ENCODE peak calls at places on chromosomes 11 and 22, in ten cellular contexts. One of them, this sample, is unnamed.

GRCh38 chr22:49936973-49937757 is 18.7 kb downstream of the CRELD2 start:
- DNase-seq in AG09309: no peak
- DNase-seq in HEK293T: no peak
- DNase-seq in occipital lobe: peak
- DNase-seq in C1 segment of cervical spinal cord: peak
- DNase-seq in stimulated activated CD8-positive, alpha-beta memory T cell treated with anti-CD3 and anti-CD28 coated beads, Interleukin-7, amount 100 ng/mL, for 48 hours: no peak
- DNase-seq in kidney glomerular epithelial cell: no peak
- DNase-seq in activated gamma-delta T cell treated with Interleukin-2 at 50 U/mL for 16 hours: no peak
- DNase-seq in RPMI7951: no peak
- DNase-seq in ACHN: no peak
- DNase-seq in this sample: no peak

GRCh38 chr22:38953577-38954413 is 3.6 kb upstream of the APOBEC3A start:
- DNase-seq in AG09309: no peak
- DNase-seq in HEK293T: no peak
- DNase-seq in occipital lobe: no peak
- DNase-seq in C1 segment of cervical spinal cord: no peak
- DNase-seq in stimulated activated CD8-positive, alpha-beta memory T cell treated with anti-CD3 and anti-CD28 coated beads, Interleukin-7, amount 100 ng/mL, for 48 hours: peak
- DNase-seq in kidney glomerular epithelial cell: no peak
- DNase-seq in activated gamma-delta T cell treated with Interleukin-2 at 50 U/mL for 16 hours: no peak
- DNase-seq in RPMI7951: no peak
- DNase-seq in ACHN: no peak
- DNase-seq in this sample: no peak

GRCh38 chr11:70739811-70740474 is 341.6 kb downstream of the CTTN start:
- DNase-seq in AG09309: no peak
- DNase-seq in HEK293T: no peak
- DNase-seq in occipital lobe: no peak
- DNase-seq in C1 segment of cervical spinal cord: no peak
- DNase-seq in stimulated activated CD8-positive, alpha-beta memory T cell treated with anti-CD3 and anti-CD28 coated beads, Interleukin-7, amount 100 ng/mL, for 48 hours: no peak
- DNase-seq in kidney glomerular epithelial cell: no peak
- DNase-seq in activated gamma-delta T cell treated with Interleukin-2 at 50 U/mL for 16 hours: no peak
- DNase-seq in RPMI7951: peak
- DNase-seq in ACHN: no peak
- DNase-seq in this sample: no peak

GRCh38 chr11:86182976-86183584 is 61.5 kb upstream of the EED start:
- DNase-seq in AG09309: no peak
- DNase-seq in HEK293T: no peak
- DNase-seq in occipital lobe: no peak
- DNase-seq in C1 segment of cervical spinal cord: no peak
- DNase-seq in stimulated activated CD8-positive, alpha-beta memory T cell treated with anti-CD3 and anti-CD28 coated beads, Interleukin-7, amount 100 ng/mL, for 48 hours: peak
- DNase-seq in kidney glomerular epithelial cell: peak
- DNase-seq in activated gamma-delta T cell treated with Interleukin-2 at 50 U/mL for 16 hours: peak
- DNase-seq in RPMI7951: peak
- DNase-seq in ACHN: no peak
- DNase-seq in this sample: no peak

GRCh38 chr11:113647108-113647507 is 59.0 kb downstream of the TMPRSS5 start:
- DNase-seq in AG09309: no peak
- DNase-seq in HEK293T: no peak
- DNase-seq in occipital lobe: no peak
- DNase-seq in C1 segment of cervical spinal cord: no peak
- DNase-seq in stimulated activated CD8-positive, alpha-beta memory T cell treated with anti-CD3 and anti-CD28 coated beads, Interleukin-7, amount 100 ng/mL, for 48 hours: no peak
- DNase-seq in kidney glomerular epithelial cell: no peak
- DNase-seq in activated gamma-delta T cell treated with Interleukin-2 at 50 U/mL for 16 hours: no peak
- DNase-seq in RPMI7951: no peak
- DNase-seq in ACHN: no peak
- DNase-seq in this sample: no peak

GRCh38 chr11:5196067-5196466 is 4.4 kb downstream of the OR51V1 start:
- DNase-seq in AG09309: no peak
- DNase-seq in HEK293T: no peak
- DNase-seq in occipital lobe: no peak
- DNase-seq in C1 segment of cervical spinal cord: no peak
- DNase-seq in stimulated activated CD8-positive, alpha-beta memory T cell treated with anti-CD3 and anti-CD28 coated beads, Interleukin-7, amount 100 ng/mL, for 48 hours: no peak
- DNase-seq in kidney glomerular epithelial cell: no peak
- DNase-seq in activated gamma-delta T cell treated with Interleukin-2 at 50 U/mL for 16 hours: no peak
- DNase-seq in RPMI7951: no peak
- DNase-seq in ACHN: no peak
- DNase-seq in this sample: no peak

GRCh38 chr11:79902493-79902892 is 461.7 kb upstream of the TENM4 start:
- DNase-seq in AG09309: no peak
- DNase-seq in HEK293T: no peak
- DNase-seq in occipital lobe: no peak
- DNase-seq in C1 segment of cervical spinal cord: no peak
- DNase-seq in stimulated activated CD8-positive, alpha-beta memory T cell treated with anti-CD3 and anti-CD28 coated beads, Interleukin-7, amount 100 ng/mL, for 48 hours: no peak
- DNase-seq in kidney glomerular epithelial cell: peak
- DNase-seq in activated gamma-delta T cell treated with Interleukin-2 at 50 U/mL for 16 hours: no peak
- DNase-seq in RPMI7951: no peak
- DNase-seq in ACHN: no peak
- DNase-seq in this sample: peak

GRCh38 chr11:101129203-101129943 is at the start of gene PGR:
- DNase-seq in AG09309: no peak
- DNase-seq in HEK293T: peak
- DNase-seq in occipital lobe: no peak
- DNase-seq in C1 segment of cervical spinal cord: no peak
- DNase-seq in stimulated activated CD8-positive, alpha-beta memory T cell treated with anti-CD3 and anti-CD28 coated beads, Interleukin-7, amount 100 ng/mL, for 48 hours: no peak
- DNase-seq in kidney glomerular epithelial cell: no peak
- DNase-seq in activated gamma-delta T cell treated with Interleukin-2 at 50 U/mL for 16 hours: no peak
- DNase-seq in RPMI7951: peak
- DNase-seq in ACHN: no peak
- DNase-seq in this sample: no peak

GRCh38 chr22:40593460-40594273 is 42.9 kb downstream of the MRTFA start:
- DNase-seq in AG09309: no peak
- DNase-seq in HEK293T: no peak
- DNase-seq in occipital lobe: no peak
- DNase-seq in C1 segment of cervical spinal cord: no peak
- DNase-seq in stimulated activated CD8-positive, alpha-beta memory T cell treated with anti-CD3 and anti-CD28 coated beads, Interleukin-7, amount 100 ng/mL, for 48 hours: no peak
- DNase-seq in kidney glomerular epithelial cell: no peak
- DNase-seq in activated gamma-delta T cell treated with Interleukin-2 at 50 U/mL for 16 hours: no peak
- DNase-seq in RPMI7951: no peak
- DNase-seq in ACHN: no peak
- DNase-seq in this sample: no peak

GRCh38 chr11:128522943-128523518 is 64.3 kb downstream of the ETS1 start:
- DNase-seq in AG09309: no peak
- DNase-seq in HEK293T: no peak
- DNase-seq in occipital lobe: no peak
- DNase-seq in C1 segment of cervical spinal cord: no peak
- DNase-seq in stimulated activated CD8-positive, alpha-beta memory T cell treated with anti-CD3 and anti-CD28 coated beads, Interleukin-7, amount 100 ng/mL, for 48 hours: peak
- DNase-seq in kidney glomerular epithelial cell: no peak
- DNase-seq in activated gamma-delta T cell treated with Interleukin-2 at 50 U/mL for 16 hours: peak
- DNase-seq in RPMI7951: no peak
- DNase-seq in ACHN: no peak
- DNase-seq in this sample: no peak

GRCh38 chr11:105315287-105315686 is 175.7 kb upstream of the CARD18 start:
- DNase-seq in AG09309: no peak
- DNase-seq in HEK293T: no peak
- DNase-seq in occipital lobe: no peak
- DNase-seq in C1 segment of cervical spinal cord: no peak
- DNase-seq in stimulated activated CD8-positive, alpha-beta memory T cell treated with anti-CD3 and anti-CD28 coated beads, Interleukin-7, amount 100 ng/mL, for 48 hours: no peak
- DNase-seq in kidney glomerular epithelial cell: no peak
- DNase-seq in activated gamma-delta T cell treated with Interleukin-2 at 50 U/mL for 16 hours: no peak
- DNase-seq in RPMI7951: no peak
- DNase-seq in ACHN: peak
- DNase-seq in this sample: no peak

GRCh38 chr11:6210274-6210955 is 5.1 kb downstream of the C11orf42 start:
- DNase-seq in AG09309: no peak
- DNase-seq in HEK293T: no peak
- DNase-seq in occipital lobe: no peak
- DNase-seq in C1 segment of cervical spinal cord: no peak
- DNase-seq in stimulated activated CD8-positive, alpha-beta memory T cell treated with anti-CD3 and anti-CD28 coated beads, Interleukin-7, amount 100 ng/mL, for 48 hours: no peak
- DNase-seq in kidney glomerular epithelial cell: no peak
- DNase-seq in activated gamma-delta T cell treated with Interleukin-2 at 50 U/mL for 16 hours: no peak
- DNase-seq in RPMI7951: no peak
- DNase-seq in ACHN: no peak
- DNase-seq in this sample: no peak

GRCh38 chr11:111633756-111634362 is 31.6 kb downstream of the SIK2 start:
- DNase-seq in AG09309: no peak
- DNase-seq in HEK293T: no peak
- DNase-seq in occipital lobe: no peak
- DNase-seq in C1 segment of cervical spinal cord: no peak
- DNase-seq in stimulated activated CD8-positive, alpha-beta memory T cell treated with anti-CD3 and anti-CD28 coated beads, Interleukin-7, amount 100 ng/mL, for 48 hours: no peak
- DNase-seq in kidney glomerular epithelial cell: no peak
- DNase-seq in activated gamma-delta T cell treated with Interleukin-2 at 50 U/mL for 16 hours: no peak
- DNase-seq in RPMI7951: peak
- DNase-seq in ACHN: no peak
- DNase-seq in this sample: no peak

GRCh38 chr22:48309115-48309705 is 1518.5 kb downstream of the BRD1 start:
- DNase-seq in AG09309: no peak
- DNase-seq in HEK293T: no peak
- DNase-seq in occipital lobe: no peak
- DNase-seq in C1 segment of cervical spinal cord: no peak
- DNase-seq in stimulated activated CD8-positive, alpha-beta memory T cell treated with anti-CD3 and anti-CD28 coated beads, Interleukin-7, amount 100 ng/mL, for 48 hours: no peak
- DNase-seq in kidney glomerular epithelial cell: no peak
- DNase-seq in activated gamma-delta T cell treated with Interleukin-2 at 50 U/mL for 16 hours: no peak
- DNase-seq in RPMI7951: no peak
- DNase-seq in ACHN: no peak
- DNase-seq in this sample: no peak

GRCh38 chr11:28011813-28012212 is 96.1 kb downstream of the KIF18A start:
- DNase-seq in AG09309: no peak
- DNase-seq in HEK293T: no peak
- DNase-seq in occipital lobe: no peak
- DNase-seq in C1 segment of cervical spinal cord: no peak
- DNase-seq in stimulated activated CD8-positive, alpha-beta memory T cell treated with anti-CD3 and anti-CD28 coated beads, Interleukin-7, amount 100 ng/mL, for 48 hours: no peak
- DNase-seq in kidney glomerular epithelial cell: no peak
- DNase-seq in activated gamma-delta T cell treated with Interleukin-2 at 50 U/mL for 16 hours: no peak
- DNase-seq in RPMI7951: no peak
- DNase-seq in ACHN: no peak
- DNase-seq in this sample: no peak

GRCh38 chr11:29554000-29554399 is 462.8 kb downstream of the KCNA4 start:
- DNase-seq in AG09309: no peak
- DNase-seq in HEK293T: no peak
- DNase-seq in occipital lobe: no peak
- DNase-seq in C1 segment of cervical spinal cord: no peak
- DNase-seq in stimulated activated CD8-positive, alpha-beta memory T cell treated with anti-CD3 and anti-CD28 coated beads, Interleukin-7, amount 100 ng/mL, for 48 hours: no peak
- DNase-seq in kidney glomerular epithelial cell: no peak
- DNase-seq in activated gamma-delta T cell treated with Interleukin-2 at 50 U/mL for 16 hours: no peak
- DNase-seq in RPMI7951: no peak
- DNase-seq in ACHN: no peak
- DNase-seq in this sample: no peak

GRCh38 chr22:49784987-49785614 is 42.6 kb downstream of the BRD1 start:
- DNase-seq in AG09309: no peak
- DNase-seq in HEK293T: no peak
- DNase-seq in occipital lobe: no peak
- DNase-seq in C1 segment of cervical spinal cord: no peak
- DNase-seq in stimulated activated CD8-positive, alpha-beta memory T cell treated with anti-CD3 and anti-CD28 coated beads, Interleukin-7, amount 100 ng/mL, for 48 hours: no peak
- DNase-seq in kidney glomerular epithelial cell: no peak
- DNase-seq in activated gamma-delta T cell treated with Interleukin-2 at 50 U/mL for 16 hours: no peak
- DNase-seq in RPMI7951: no peak
- DNase-seq in ACHN: no peak
- DNase-seq in this sample: no peak

GRCh38 chr11:44755553-44756505 is 29.1 kb downstream of the TSPAN18 start:
- DNase-seq in AG09309: no peak
- DNase-seq in HEK293T: no peak
- DNase-seq in occipital lobe: no peak
- DNase-seq in C1 segment of cervical spinal cord: no peak
- DNase-seq in stimulated activated CD8-positive, alpha-beta memory T cell treated with anti-CD3 and anti-CD28 coated beads, Interleukin-7, amount 100 ng/mL, for 48 hours: no peak
- DNase-seq in kidney glomerular epithelial cell: no peak
- DNase-seq in activated gamma-delta T cell treated with Interleukin-2 at 50 U/mL for 16 hours: no peak
- DNase-seq in RPMI7951: peak
- DNase-seq in ACHN: no peak
- DNase-seq in this sample: no peak

GRCh38 chr11:84012171-84012826 is 726.1 kb upstream of the CCDC90B start:
- DNase-seq in AG09309: no peak
- DNase-seq in HEK293T: no peak
- DNase-seq in occipital lobe: no peak
- DNase-seq in C1 segment of cervical spinal cord: no peak
- DNase-seq in stimulated activated CD8-positive, alpha-beta memory T cell treated with anti-CD3 and anti-CD28 coated beads, Interleukin-7, amount 100 ng/mL, for 48 hours: no peak
- DNase-seq in kidney glomerular epithelial cell: no peak
- DNase-seq in activated gamma-delta T cell treated with Interleukin-2 at 50 U/mL for 16 hours: no peak
- DNase-seq in RPMI7951: no peak
- DNase-seq in ACHN: no peak
- DNase-seq in this sample: no peak

GRCh38 chr22:23218053-23218866 is 38.0 kb downstream of the BCR start:
- DNase-seq in AG09309: no peak
- DNase-seq in HEK293T: no peak
- DNase-seq in occipital lobe: no peak
- DNase-seq in C1 segment of cervical spinal cord: no peak
- DNase-seq in stimulated activated CD8-positive, alpha-beta memory T cell treated with anti-CD3 and anti-CD28 coated beads, Interleukin-7, amount 100 ng/mL, for 48 hours: no peak
- DNase-seq in kidney glomerular epithelial cell: no peak
- DNase-seq in activated gamma-delta T cell treated with Interleukin-2 at 50 U/mL for 16 hours: no peak
- DNase-seq in RPMI7951: no peak
- DNase-seq in ACHN: no peak
- DNase-seq in this sample: no peak

GRCh38 chr11:120178441-120179070 is 32.3 kb upstream of the OAF start:
- DNase-seq in AG09309: no peak
- DNase-seq in HEK293T: no peak
- DNase-seq in occipital lobe: no peak
- DNase-seq in C1 segment of cervical spinal cord: no peak
- DNase-seq in stimulated activated CD8-positive, alpha-beta memory T cell treated with anti-CD3 and anti-CD28 coated beads, Interleukin-7, amount 100 ng/mL, for 48 hours: no peak
- DNase-seq in kidney glomerular epithelial cell: no peak
- DNase-seq in activated gamma-delta T cell treated with Interleukin-2 at 50 U/mL for 16 hours: no peak
- DNase-seq in RPMI7951: peak
- DNase-seq in ACHN: no peak
- DNase-seq in this sample: no peak

GRCh38 chr22:28911777-28912669 is 28.7 kb downstream of the ZNRF3 start:
- DNase-seq in AG09309: no peak
- DNase-seq in HEK293T: no peak
- DNase-seq in occipital lobe: no peak
- DNase-seq in C1 segment of cervical spinal cord: no peak
- DNase-seq in stimulated activated CD8-positive, alpha-beta memory T cell treated with anti-CD3 and anti-CD28 coated beads, Interleukin-7, amount 100 ng/mL, for 48 hours: no peak
- DNase-seq in kidney glomerular epithelial cell: no peak
- DNase-seq in activated gamma-delta T cell treated with Interleukin-2 at 50 U/mL for 16 hours: no peak
- DNase-seq in RPMI7951: no peak
- DNase-seq in ACHN: no peak
- DNase-seq in this sample: no peak

GRCh38 chr11:131640320-131640719 is 269.9 kb downstream of the NTM start:
- DNase-seq in AG09309: no peak
- DNase-seq in HEK293T: no peak
- DNase-seq in occipital lobe: no peak
- DNase-seq in C1 segment of cervical spinal cord: no peak
- DNase-seq in stimulated activated CD8-positive, alpha-beta memory T cell treated with anti-CD3 and anti-CD28 coated beads, Interleukin-7, amount 100 ng/mL, for 48 hours: no peak
- DNase-seq in kidney glomerular epithelial cell: no peak
- DNase-seq in activated gamma-delta T cell treated with Interleukin-2 at 50 U/mL for 16 hours: no peak
- DNase-seq in RPMI7951: no peak
- DNase-seq in ACHN: no peak
- DNase-seq in this sample: no peak

GRCh38 chr11:85109141-85109540 is 518.0 kb downstream of the DLG2 start:
- DNase-seq in AG09309: no peak
- DNase-seq in HEK293T: no peak
- DNase-seq in occipital lobe: no peak
- DNase-seq in C1 segment of cervical spinal cord: no peak
- DNase-seq in stimulated activated CD8-positive, alpha-beta memory T cell treated with anti-CD3 and anti-CD28 coated beads, Interleukin-7, amount 100 ng/mL, for 48 hours: no peak
- DNase-seq in kidney glomerular epithelial cell: no peak
- DNase-seq in activated gamma-delta T cell treated with Interleukin-2 at 50 U/mL for 16 hours: no peak
- DNase-seq in RPMI7951: no peak
- DNase-seq in ACHN: no peak
- DNase-seq in this sample: no peak

GRCh38 chr11:16925495-16926065 is 88.6 kb downstream of the PLEKHA7 start:
- DNase-seq in AG09309: no peak
- DNase-seq in HEK293T: peak
- DNase-seq in occipital lobe: no peak
- DNase-seq in C1 segment of cervical spinal cord: no peak
- DNase-seq in stimulated activated CD8-positive, alpha-beta memory T cell treated with anti-CD3 and anti-CD28 coated beads, Interleukin-7, amount 100 ng/mL, for 48 hours: no peak
- DNase-seq in kidney glomerular epithelial cell: peak
- DNase-seq in activated gamma-delta T cell treated with Interleukin-2 at 50 U/mL for 16 hours: peak
- DNase-seq in RPMI7951: no peak
- DNase-seq in ACHN: peak
- DNase-seq in this sample: no peak

GRCh38 chr11:132858203-132858602 is 674.1 kb downstream of the OPCML start:
- DNase-seq in AG09309: no peak
- DNase-seq in HEK293T: peak
- DNase-seq in occipital lobe: no peak
- DNase-seq in C1 segment of cervical spinal cord: no peak
- DNase-seq in stimulated activated CD8-positive, alpha-beta memory T cell treated with anti-CD3 and anti-CD28 coated beads, Interleukin-7, amount 100 ng/mL, for 48 hours: no peak
- DNase-seq in kidney glomerular epithelial cell: peak
- DNase-seq in activated gamma-delta T cell treated with Interleukin-2 at 50 U/mL for 16 hours: no peak
- DNase-seq in RPMI7951: peak
- DNase-seq in ACHN: no peak
- DNase-seq in this sample: no peak

GRCh38 chr22:44621401-44622146 is 80.4 kb upstream of the PRR5 start:
- DNase-seq in AG09309: no peak
- DNase-seq in HEK293T: no peak
- DNase-seq in occipital lobe: no peak
- DNase-seq in C1 segment of cervical spinal cord: no peak
- DNase-seq in stimulated activated CD8-positive, alpha-beta memory T cell treated with anti-CD3 and anti-CD28 coated beads, Interleukin-7, amount 100 ng/mL, for 48 hours: no peak
- DNase-seq in kidney glomerular epithelial cell: no peak
- DNase-seq in activated gamma-delta T cell treated with Interleukin-2 at 50 U/mL for 16 hours: no peak
- DNase-seq in RPMI7951: no peak
- DNase-seq in ACHN: no peak
- DNase-seq in this sample: no peak

GRCh38 chr11:2558861-2559526 is 114.2 kb downstream of the KCNQ1 start:
- DNase-seq in AG09309: no peak
- DNase-seq in HEK293T: no peak
- DNase-seq in occipital lobe: no peak
- DNase-seq in C1 segment of cervical spinal cord: no peak
- DNase-seq in stimulated activated CD8-positive, alpha-beta memory T cell treated with anti-CD3 and anti-CD28 coated beads, Interleukin-7, amount 100 ng/mL, for 48 hours: no peak
- DNase-seq in kidney glomerular epithelial cell: no peak
- DNase-seq in activated gamma-delta T cell treated with Interleukin-2 at 50 U/mL for 16 hours: no peak
- DNase-seq in RPMI7951: no peak
- DNase-seq in ACHN: no peak
- DNase-seq in this sample: no peak